ENCODE peak calls at places on chromosomes 7 and 10, in four cellular contexts. One of them, this sample, is unnamed.

GRCh38 chr10:19785366-19785765 is 30.9 kb upstream of the PLXDC2 start:
- DNase-seq in H1: no peak
- DNase-seq in HepG2: no peak
- DNase-seq in HCT116: no peak
- DNase-seq in this sample: no peak

GRCh38 chr7:43553999-43554398 is 28.9 kb upstream of the STK17A start:
- DNase-seq in H1: no peak
- DNase-seq in HCT116: no peak
- DNase-seq in HepG2: peak
- DNase-seq in this sample: no peak

GRCh38 chr7:100369105-100369504 is 4.2 kb upstream of the PILRA start:
- DNase-seq in HepG2: no peak
- DNase-seq in H1: no peak
- DNase-seq in HCT116: no peak
- DNase-seq in this sample: no peak

GRCh38 chr7:39355664-39356063 is 210.5 kb upstream of the YAE1 start:
- DNase-seq in HepG2: no peak
- DNase-seq in HCT116: no peak
- DNase-seq in H1: no peak
- DNase-seq in this sample: no peak

GRCh38 chr7:71220210-71220695 is 88.3 kb downstream of the GALNT17 start:
- DNase-seq in HCT116: no peak
- DNase-seq in H1: no peak
- DNase-seq in HepG2: no peak
- DNase-seq in this sample: no peak

GRCh38 chr10:4062072-4062471 is 277.1 kb upstream of the KLF6 start:
- DNase-seq in HepG2: no peak
- DNase-seq in HCT116: no peak
- DNase-seq in H1: no peak
- DNase-seq in this sample: no peak

GRCh38 chr10:35855155-35855947 is 213.3 kb upstream of the FZD8 start:
- DNase-seq in HepG2: no peak
- DNase-seq in HCT116: no peak
- DNase-seq in H1: no peak
- DNase-seq in this sample: no peak

GRCh38 chr7:130838738-130839137 is 104.7 kb upstream of the KLF14 start:
- DNase-seq in HepG2: no peak
- DNase-seq in HCT116: peak
- DNase-seq in H1: no peak
- DNase-seq in this sample: no peak

GRCh38 chr7:137992738-137993394 is 9.0 kb downstream of the CREB3L2 start:
- DNase-seq in H1: no peak
- DNase-seq in HCT116: no peak
- DNase-seq in HepG2: peak
- DNase-seq in this sample: no peak

GRCh38 chr7:41437257-41438196 is 265.4 kb downstream of the INHBA start:
- DNase-seq in H1: no peak
- DNase-seq in HepG2: no peak
- DNase-seq in HCT116: peak
- DNase-seq in this sample: no peak

GRCh38 chr7:109622320-109622719 is 1052.6 kb downstream of the DNAJB9 start:
- DNase-seq in HCT116: no peak
- DNase-seq in HepG2: no peak
- DNase-seq in H1: no peak
- DNase-seq in this sample: no peak

GRCh38 chr10:115827180-115827579 is 445.8 kb downstream of the GFRA1 start:
- DNase-seq in HepG2: no peak
- DNase-seq in H1: no peak
- DNase-seq in HCT116: no peak
- DNase-seq in this sample: no peak

GRCh38 chr10:50993817-50994251 is 80.5 kb upstream of the PRKG1 start:
- DNase-seq in HCT116: no peak
- DNase-seq in HepG2: no peak
- DNase-seq in H1: no peak
- DNase-seq in this sample: no peak

GRCh38 chr10:48363617-48364355 is 57.3 kb downstream of the MAPK8 start:
- DNase-seq in H1: no peak
- DNase-seq in HCT116: peak
- DNase-seq in HepG2: peak
- DNase-seq in this sample: no peak

GRCh38 chr7:55019691-55020480 is 1.1 kb downstream of the EGFR start:
- DNase-seq in HCT116: no peak
- DNase-seq in H1: peak
- DNase-seq in HepG2: no peak
- DNase-seq in this sample: peak

GRCh38 chr7:157097569-157097968 is 41.2 kb upstream of the UBE3C start:
- DNase-seq in H1: no peak
- DNase-seq in HepG2: no peak
- DNase-seq in HCT116: no peak
- DNase-seq in this sample: no peak

GRCh38 chr10:71684356-71685173 is 35.0 kb downstream of the C10orf105 start:
- DNase-seq in HepG2: no peak
- DNase-seq in H1: no peak
- DNase-seq in HCT116: peak
- DNase-seq in this sample: no peak

GRCh38 chr10:63464402-63465292 is 1.1 kb downstream of the JMJD1C start:
- DNase-seq in HCT116: no peak
- DNase-seq in H1: no peak
- DNase-seq in HepG2: no peak
- DNase-seq in this sample: no peak

GRCh38 chr10:70052462-70053211 is at the start of gene MACROH2A2:
- DNase-seq in H1: peak
- DNase-seq in HCT116: peak
- DNase-seq in HepG2: peak
- DNase-seq in this sample: peak

GRCh38 chr7:134925766-134926165 is 60.5 kb upstream of the AGBL3 start:
- DNase-seq in HepG2: no peak
- DNase-seq in H1: no peak
- DNase-seq in HCT116: no peak
- DNase-seq in this sample: no peak

GRCh38 chr7:116955340-116955739 is 2.0 kb downstream of the ST7 start:
- DNase-seq in HepG2: no peak
- DNase-seq in H1: no peak
- DNase-seq in HCT116: no peak
- DNase-seq in this sample: no peak

DNA sequence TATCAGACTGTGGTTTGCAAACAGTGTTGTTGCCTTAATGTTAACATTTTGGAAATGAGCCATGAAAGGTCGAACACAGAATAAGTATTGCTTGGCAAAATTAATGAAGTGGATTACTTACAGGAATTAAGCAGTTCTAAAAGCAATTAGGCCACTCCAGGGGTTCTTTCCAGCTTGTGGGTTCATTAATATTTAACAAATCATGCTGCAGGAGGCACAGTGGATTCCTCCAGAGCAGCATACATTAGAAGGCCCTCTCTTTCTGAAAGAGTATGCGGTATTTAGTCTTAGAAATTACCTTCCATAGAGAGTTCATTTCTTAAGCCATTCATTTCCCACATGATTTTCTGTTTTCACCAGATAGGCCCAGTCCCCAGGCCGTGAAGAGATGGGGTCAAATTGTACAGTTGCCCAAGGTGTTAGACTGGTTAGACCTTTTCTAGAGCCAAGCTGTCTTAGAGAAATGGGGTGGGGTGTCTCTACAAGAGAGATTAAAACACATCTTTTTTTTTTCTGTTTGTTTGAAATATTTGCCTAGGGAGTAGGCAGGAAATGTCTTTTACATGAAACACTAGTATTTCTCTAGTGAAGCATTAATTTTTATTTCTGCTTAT is 40.0 kb upstream of the AGR3 start:
- DNase-seq in HepG2: no peak
- DNase-seq in H1: no peak
- DNase-seq in HCT116: no peak
- DNase-seq in this sample: no peak
- TF ChIP-seq ATF3 in HepG2: no peak
- TF ChIP-seq ATF3 in H1: no peak
- TF ChIP-seq ATF3 in HCT116: no peak
- TF ChIP-seq ATF3 in this sample: no peak

DNA sequence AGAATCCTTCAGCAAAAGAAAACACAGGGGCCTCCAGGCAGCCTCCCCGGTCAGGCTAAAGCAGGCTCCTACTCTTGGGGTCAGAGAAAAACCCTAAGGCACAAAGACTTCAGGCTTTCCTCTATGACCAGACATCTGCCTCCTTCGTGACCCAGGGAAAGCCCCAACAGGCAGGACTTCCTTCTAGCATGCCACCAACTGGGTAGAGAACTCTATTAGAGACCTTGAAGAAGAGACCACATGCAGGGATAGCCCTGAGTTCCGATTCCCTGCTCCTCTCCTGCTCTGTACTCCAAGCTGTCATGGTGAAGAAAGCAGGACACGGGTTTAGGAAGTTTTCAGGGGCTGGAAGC is 1.3 kb downstream of the TRPV6 start:
- DNase-seq in HCT116: no peak
- DNase-seq in HepG2: no peak
- DNase-seq in H1: no peak
- DNase-seq in this sample: no peak
- TF ChIP-seq ATF3 in HCT116: no peak
- TF ChIP-seq ATF3 in HepG2: no peak
- TF ChIP-seq ATF3 in H1: no peak
- TF ChIP-seq ATF3 in this sample: no peak

GRCh38 chr7:123918309-123918708 is 6.7 kb upstream of the SPAM1 start:
- DNase-seq in HCT116: no peak
- DNase-seq in HepG2: no peak
- DNase-seq in H1: no peak
- DNase-seq in this sample: no peak

GRCh38 chr7:123917878-123918277 is 7.2 kb upstream of the SPAM1 start:
- DNase-seq in H1: no peak
- DNase-seq in HepG2: no peak
- DNase-seq in HCT116: no peak
- DNase-seq in this sample: no peak

DNA sequence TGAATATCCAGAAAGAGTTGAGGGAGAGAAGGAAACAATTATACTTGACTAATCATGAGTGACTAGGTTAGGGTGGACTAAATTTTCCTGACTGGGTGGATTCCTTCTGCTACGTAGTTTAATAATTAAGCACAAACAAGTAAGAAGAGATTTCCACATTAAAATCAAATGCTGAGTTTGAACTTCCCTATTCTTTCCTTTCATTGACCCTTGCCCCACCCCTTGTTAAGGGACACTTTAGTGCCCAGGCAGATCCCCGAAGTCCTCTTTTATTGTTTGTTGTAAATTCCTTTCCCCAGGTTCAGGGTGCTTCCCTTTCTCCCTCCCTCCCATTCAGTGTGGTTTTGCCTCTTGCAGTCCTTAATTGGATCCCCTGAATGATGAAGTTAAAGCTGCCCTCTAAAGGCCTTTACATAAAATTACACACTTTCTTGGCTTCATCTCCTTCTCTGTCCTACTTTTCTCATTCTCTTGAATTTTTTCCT is 8.8 kb upstream of the SPAM1 start:
- DNase-seq in H1: no peak
- DNase-seq in HepG2: peak
- DNase-seq in HCT116: peak
- DNase-seq in this sample: no peak
- TF ChIP-seq ATF3 in H1: no peak
- TF ChIP-seq ATF3 in HepG2: no peak
- TF ChIP-seq ATF3 in HCT116: no peak
- TF ChIP-seq ATF3 in this sample: no peak

DNA sequence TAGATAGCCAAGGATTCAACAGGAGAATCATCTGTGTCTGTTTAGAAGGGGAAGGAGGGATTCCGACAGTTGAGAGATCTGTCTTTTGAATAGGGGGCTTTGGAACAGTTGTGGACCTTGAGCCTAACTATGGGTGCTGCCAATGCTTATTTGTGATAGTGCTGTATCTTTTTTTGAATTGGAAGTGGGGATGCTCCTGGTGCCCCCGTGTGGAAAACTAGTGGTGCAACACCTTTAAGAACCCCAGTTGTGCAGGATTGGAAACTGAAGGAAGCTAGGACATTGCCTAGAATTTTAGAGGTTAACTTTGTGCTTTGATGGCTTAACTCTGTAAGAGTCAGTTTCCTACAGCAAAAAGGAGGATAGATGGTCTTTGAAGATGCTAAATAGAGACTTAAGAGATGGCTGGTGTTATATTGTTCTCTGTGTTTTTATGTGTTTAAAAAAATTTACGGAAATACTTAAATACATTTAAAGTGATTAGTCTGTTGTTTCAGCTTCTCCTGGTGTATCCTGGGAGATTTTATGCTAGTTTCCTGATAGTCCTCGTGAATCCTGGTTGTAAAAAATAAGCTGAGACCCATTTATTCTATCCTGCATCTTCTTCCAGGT is 69.3 kb downstream of the AP3M1 start:
- DNase-seq in HCT116: peak
- DNase-seq in HepG2: peak
- DNase-seq in H1: no peak
- DNase-seq in this sample: peak
- TF ChIP-seq ATF3 in HCT116: no peak
- TF ChIP-seq ATF3 in HepG2: no peak
- TF ChIP-seq ATF3 in H1: no peak
- TF ChIP-seq ATF3 in this sample: no peak

GRCh38 chr10:133444342-133445267 is 9.1 kb upstream of the SCART1 start:
- DNase-seq in HCT116: no peak
- DNase-seq in H1: no peak
- DNase-seq in HepG2: no peak
- DNase-seq in this sample: no peak
- TF ChIP-seq ATF3 in HCT116: no peak
- TF ChIP-seq ATF3 in H1: no peak
- TF ChIP-seq ATF3 in HepG2: no peak
- TF ChIP-seq ATF3 in this sample: no peak

DNA sequence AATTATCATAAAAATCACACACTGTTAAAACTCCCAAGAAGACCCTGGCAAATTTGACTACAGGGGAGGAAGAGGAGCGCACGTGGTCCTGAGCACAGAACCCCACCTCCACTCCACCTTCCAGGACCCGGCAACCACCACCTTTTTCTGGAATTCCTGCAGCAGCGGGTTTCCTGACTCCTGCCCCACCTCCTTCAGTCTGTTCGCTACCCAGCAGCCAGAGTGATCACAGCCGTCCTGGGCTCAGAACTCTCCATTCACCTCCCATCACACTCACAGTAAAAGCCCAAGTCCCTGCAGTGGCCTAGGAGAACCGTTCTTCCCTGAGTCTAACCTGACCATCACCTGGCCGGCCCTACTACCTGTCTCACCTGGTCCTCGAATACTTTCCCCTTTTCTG is 107.4 kb upstream of the FAM204A start:
- DNase-seq in HCT116: no peak
- DNase-seq in H1: no peak
- DNase-seq in HepG2: no peak
- DNase-seq in this sample: no peak
- TF ChIP-seq ATF3 in HCT116: no peak
- TF ChIP-seq ATF3 in H1: no peak
- TF ChIP-seq ATF3 in HepG2: no peak
- TF ChIP-seq ATF3 in this sample: no peak

GRCh38 chr10:101538481-101538880 is 49.6 kb downstream of the POLL start:
- DNase-seq in H1: no peak
- DNase-seq in HepG2: no peak
- DNase-seq in HCT116: no peak
- DNase-seq in this sample: no peak
- TF ChIP-seq ATF3 in H1: no peak
- TF ChIP-seq ATF3 in HepG2: no peak
- TF ChIP-seq ATF3 in HCT116: no peak
- TF ChIP-seq ATF3 in this sample: no peak